ENCODE peak calls at places on chromosomes 13 and 19, in seven cellular contexts. K, A, P, Y, N, Z and S are unnamed samples.

GRCh38 chr19:40754611-40755247 is 3.7 kb downstream of the SNRPA start:
- DNase-seq in K (peak; percentile 60), A (no peak), P (peak; percentile 50), Y (no peak), N (no peak), Z (no peak), S (peak; percentile 57)

GRCh38 chr13:63636231-63636993 is 2220.8 kb upstream of the PCDH20 start:
- DNase-seq in K (no peak), A (no peak), P (no peak), Y (no peak), N (no peak), Z (peak; percentile 41), S (no peak)

GRCh38 chr19:50537769-50538230 is 24.1 kb upstream of the ASPDH start:
- DNase-seq in K (peak; percentile 72), A (peak; percentile 37), P (peak; percentile 64), Y (peak; percentile 37), N (no peak), Z (peak; percentile 79), S (peak; percentile 69)

GRCh38 chr13:49567501-49567900 is 17.9 kb downstream of the RCBTB1 start:
- DNase-seq in K (no peak), A (no peak), P (no peak), Y (no peak), N (no peak), Z (no peak), S (no peak)

GRCh38 chr13:106110241-106110855 is 425.1 kb downstream of the EFNB2 start:
- DNase-seq in K (no peak), A (no peak), P (no peak), Y (no peak), N (no peak), Z (no peak), S (no peak)

GRCh38 chr19:6273701-6274601 is 5.8 kb downstream of the MLLT1 start:
- DNase-seq in K (peak; percentile 83), A (peak; percentile 80), P (peak; percentile 88), Y (peak; percentile 28), N (peak; percentile 83), Z (no peak), S (peak; percentile 95)

GRCh38 chr19:47755065-47755761 is 9.9 kb downstream of the NOP53 start:
- DNase-seq in K (no peak), A (no peak), P (no peak), Y (no peak), N (no peak), Z (no peak), S (no peak)

GRCh38 chr13:87084192-87084591 is 587.0 kb upstream of the SLITRK5 start:
- DNase-seq in K (no peak), A (no peak), P (no peak), Y (no peak), N (no peak), Z (no peak), S (no peak)

GRCh38 chr19:45955905-45956608 is 17.6 kb downstream of the NOVA2 start:
- DNase-seq in K (no peak), A (no peak), P (peak; percentile 28), Y (no peak), N (peak; percentile 30), Z (peak; percentile 35), S (peak; percentile 37)

GRCh38 chr19:33879818-33880575 is 83.3 kb downstream of the KCTD15 start:
- DNase-seq in K (no peak), A (peak; percentile 52), P (peak; percentile 72), Y (no peak), N (no peak), Z (no peak), S (no peak)

GRCh38 chr13:48315981-48316380 is 12.4 kb downstream of the RB1 start:
- DNase-seq in K (no peak), A (no peak), P (no peak), Y (no peak), N (no peak), Z (no peak), S (no peak)

GRCh38 chr13:98938801-98939200 is 39.1 kb downstream of the DOCK9 start:
- DNase-seq in K (no peak), A (no peak), P (no peak), Y (no peak), N (no peak), Z (no peak), S (no peak)

GRCh38 chr13:43273362-43273761 is 250.0 kb downstream of the DNAJC15 start:
- DNase-seq in K (no peak), A (no peak), P (no peak), Y (no peak), N (no peak), Z (no peak), S (no peak)

GRCh38 chr19:43789029-43789428 is 8.3 kb upstream of the KCNN4 start:
- DNase-seq in K (no peak), A (no peak), P (no peak), Y (no peak), N (no peak), Z (no peak), S (no peak)

GRCh38 chr13:34216251-34216650 is 398.3 kb downstream of the RFC3 start:
- DNase-seq in K (no peak), A (no peak), P (no peak), Y (no peak), N (no peak), Z (no peak), S (no peak)

GRCh38 chr19:50679177-50680125 is 30.2 kb downstream of the C19orf81 start:
- DNase-seq in K (peak; percentile 79), A (peak; percentile 39), P (peak; percentile 72), Y (peak; percentile 77), N (peak; percentile 57), Z (peak; percentile 87), S (peak; percentile 82)

GRCh38 chr13:105774739-105775460 is 760.6 kb downstream of the EFNB2 start:
- DNase-seq in K (no peak), A (no peak), P (peak; percentile 17), Y (no peak), N (no peak), Z (peak; percentile 80), S (no peak)

GRCh38 chr19:14006085-14006765 is at the start of gene RFX1:
- DNase-seq in K (peak; percentile 100), A (peak; percentile 100), P (peak; percentile 100), Y (peak; percentile 100), N (peak; percentile 100), Z (peak; percentile 100), S (peak; percentile 100)

GRCh38 chr19:14003279-14004051 is 2.7 kb downstream of the RFX1 start:
- DNase-seq in K (no peak), A (no peak), P (no peak), Y (no peak), N (no peak), Z (no peak), S (no peak)

GRCh38 chr19:14005381-14006084 is 587 bp downstream of the RFX1 start:
- DNase-seq in K (peak; percentile 94), A (peak; percentile 94), P (peak; percentile 94), Y (peak; percentile 96), N (peak; percentile 93), Z (peak; percentile 65), S (peak; percentile 96)

GRCh38 chr19:14004619-14005380 is 1.3 kb downstream of the RFX1 start:
- DNase-seq in K (peak; percentile 47), A (no peak), P (peak; percentile 80), Y (peak; percentile 51), N (peak; percentile 83), Z (no peak), S (peak; percentile 83)

GRCh38 chr19:14006766-14007562 is 844 bp upstream of the RFX1 start:
- DNase-seq in K (no peak), A (peak; percentile 91), P (no peak), Y (no peak), N (no peak), Z (no peak), S (peak; percentile 85)
- TF ChIP-seq POLR2A in K (no peak), A (peak; percentile 54), P (peak; percentile 84), Y (peak; percentile 43), N (peak; percentile 26), Z (no peak), S (peak; percentile 68)

GRCh38 chr19:14073925-14074838 is 1.6 kb downstream of the MISP3 start:
- DNase-seq in K (peak; percentile 66), A (no peak), P (peak; percentile 54), Y (no peak), N (no peak), Z (no peak), S (peak; percentile 55)
- H3K27ac ChIP-seq in K (peak overlapping the region; percentile 92), A (no peak overlapping the region), P (peak overlapping the region; percentile 97), Y (peak overlapping the region; percentile 94), N (peak overlapping the region; percentile 86), Z (peak overlapping the region; percentile 80), S (peak overlapping the region; percentile 79)

DNA sequence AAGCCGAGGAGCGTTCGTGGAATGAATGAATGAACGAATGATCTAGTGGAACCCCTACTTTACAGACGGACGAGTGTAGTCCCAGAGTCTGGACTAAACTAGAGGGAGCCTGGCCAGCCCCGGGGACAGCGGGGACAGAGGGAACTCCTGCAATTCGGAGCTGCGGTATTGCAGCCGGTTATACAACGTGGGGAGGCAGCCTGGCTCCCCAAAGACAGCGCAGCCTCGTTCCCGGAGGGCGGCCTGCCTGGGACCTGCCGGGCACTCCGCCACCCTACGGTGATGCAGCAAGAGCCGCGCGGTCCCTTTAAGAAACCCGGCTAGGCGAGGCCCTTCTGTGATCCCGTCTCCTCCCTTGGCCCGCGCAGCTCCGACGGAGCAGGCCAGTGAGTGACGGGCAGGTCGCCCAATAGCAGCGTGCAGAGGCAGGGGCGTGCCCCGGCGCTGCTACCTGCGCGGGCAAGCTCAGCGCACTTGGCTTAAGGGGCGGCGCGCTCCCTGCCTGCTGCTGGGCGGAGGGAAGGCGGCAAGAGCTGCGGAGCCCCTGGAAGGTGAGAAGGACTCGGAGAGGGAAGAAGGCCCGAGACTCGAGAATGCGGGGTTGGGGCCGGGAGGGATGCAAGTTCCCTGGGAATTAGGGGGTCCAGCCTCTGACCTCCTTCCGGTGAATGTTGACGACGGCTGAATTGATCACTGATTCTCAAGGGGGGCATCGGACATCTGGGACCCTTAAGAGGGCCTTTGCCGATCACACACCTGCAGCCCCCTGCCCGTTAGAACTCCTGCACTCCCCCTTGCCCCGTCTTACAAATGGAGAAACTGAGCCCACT is at the start of gene ABCA7:
- DNase-seq in K (peak; percentile 100), A (peak; percentile 97), P (peak; percentile 100), Y (peak; percentile 97), N (peak; percentile 98), Z (peak; percentile 96), S (peak; percentile 99)
- H3K4me1 ChIP-seq in K (peaks cover 49% of the 10 kb centered on the region), A (peaks cover 13% of the 10 kb centered on the region), P (peaks cover 30% of the 10 kb centered on the region), Y (peaks cover 46% of the 10 kb centered on the region), N (no peaks in the 10 kb centered on the region), Z (peaks cover 31% of the 10 kb centered on the region), S (peaks cover 28% of the 10 kb centered on the region)

DNA sequence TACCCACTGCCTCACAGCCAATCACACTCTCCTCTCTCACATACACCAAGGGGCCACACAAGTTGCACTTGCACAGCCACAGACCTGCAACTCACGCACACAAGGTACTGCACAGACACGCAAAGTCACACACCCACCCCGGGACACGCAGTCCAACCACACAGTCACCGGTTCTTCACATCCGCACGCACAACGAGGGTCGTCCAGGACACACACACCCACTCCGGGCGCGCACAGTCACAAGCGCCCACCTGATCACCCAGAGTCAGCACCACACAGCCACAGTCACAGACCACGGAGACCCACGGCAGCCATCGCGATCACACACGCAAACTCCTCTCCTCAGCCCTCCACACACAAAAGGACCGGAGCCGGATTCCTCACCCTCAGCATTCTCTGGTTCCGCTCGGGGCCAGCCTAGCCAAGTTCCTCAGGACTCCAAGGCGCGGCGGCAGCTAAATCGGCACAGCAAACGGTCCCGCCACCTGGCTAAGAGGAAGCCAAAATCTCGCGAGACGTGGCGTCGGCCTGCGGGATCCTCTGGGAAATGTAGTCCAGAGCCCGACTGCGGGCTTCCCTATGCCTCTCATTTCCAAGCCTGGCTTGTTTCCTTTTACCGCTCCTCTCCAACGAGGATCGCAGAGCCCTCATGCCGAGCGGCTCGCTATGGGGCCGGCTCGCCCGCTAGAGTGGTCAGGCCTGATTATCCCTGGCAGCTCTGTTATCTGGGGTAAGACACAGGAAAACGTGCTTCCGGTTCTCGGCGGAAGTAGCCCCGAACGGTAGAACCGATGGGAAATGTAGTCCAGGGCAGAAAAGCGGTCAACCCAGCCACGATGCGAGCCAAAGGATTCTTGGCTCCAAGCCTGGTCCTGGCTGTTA is at the start of gene ZNF850:
- DNase-seq in K (peak; percentile 95), A (peak; percentile 98), P (peak; percentile 94), Y (peak; percentile 96), N (peak; percentile 91), Z (peak; percentile 66), S (peak; percentile 98)
- TF ChIP-seq POLR2A in K (no peak), A (no peak), P (peak; percentile 50), Y (no peak), N (no peak), Z (no peak), S (peak; percentile 77)